ENCODE peak calls at places on chromosome 15, in nine cellular contexts. N is upper lobe of right lung, Z is astrocyte of the spinal cord, Y is Caco-2, P is fibroblast of villous mesenchyme, B is right lobe of liver, F is HFFc6, J is psoas muscle, X is hepatocyte. L is an unnamed sample.
A peak's percentile ranks its signal among the peaks of the same experiment; 100 is the strongest.

GRCh38 chr15:57553526-57553925 is 38.2 kb upstream of the MYZAP start:
- DNase-seq in N (no peak), Z (no peak), Y (no peak), P (no peak), B (no peak), F (no peak), J (no peak), X (no peak), L (no peak)

GRCh38 chr15:85879334-85880163 is 84.8 kb upstream of the KLHL25 start:
- DNase-seq in N (no peak), Z (no peak), Y (no peak), P (no peak), B (no peak), F (no peak), J (no peak), X (peak; percentile 30), L (no peak)

GRCh38 chr15:23860290-23860751 is 173.2 kb upstream of the NDN start:
- DNase-seq in N (no peak), Z (no peak), Y (no peak), P (no peak), B (no peak), F (no peak), J (no peak), X (no peak), L (no peak)

GRCh38 chr15:63940956-63941620 is 105.2 kb downstream of the DAPK2 start:
- DNase-seq in N (no peak), Z (no peak), Y (no peak), P (no peak), B (peak; percentile 40), F (no peak), J (no peak), X (no peak), L (no peak)

GRCh38 chr15:68823561-68823960 is 2.9 kb upstream of the ANP32A start:
- DNase-seq in N (no peak), Z (no peak), Y (no peak), P (no peak), B (no peak), F (no peak), J (no peak), X (no peak), L (no peak)

GRCh38 chr15:25498835-25499234 is 60.0 kb upstream of the UBE3A start:
- DNase-seq in N (no peak), Z (no peak), Y (no peak), P (no peak), B (no peak), F (no peak), J (no peak), X (no peak), L (no peak)

GRCh38 chr15:101121511-101122090 is 130.2 kb downstream of the CHSY1 start:
- DNase-seq in N (peak; percentile 85), Z (peak; percentile 76), Y (no peak), P (peak; percentile 92), B (peak; percentile 79), F (peak; percentile 20), J (peak; percentile 85), X (peak; percentile 71), L (peak; percentile 76)

GRCh38 chr15:80343610-80344009 is 60.6 kb upstream of the ARNT2 start:
- DNase-seq in N (peak; percentile 72), Z (no peak), Y (no peak), P (peak; percentile 93), B (no peak), F (no peak), J (peak; percentile 60), X (peak; percentile 45), L (no peak)

GRCh38 chr15:101105059-101105851 is 146.6 kb downstream of the CHSY1 start:
- DNase-seq in N (no peak), Z (peak; percentile 23), Y (no peak), P (peak; percentile 44), B (no peak), F (no peak), J (peak; percentile 37), X (no peak), L (no peak)

GRCh38 chr15:78033864-78034263 is 43.6 kb downstream of the TBC1D2B start:
- DNase-seq in N (no peak), Z (no peak), Y (no peak), P (peak; percentile 34), B (no peak), F (no peak), J (no peak), X (no peak), L (no peak)

GRCh38 chr15:66570327-66570726 is 4.5 kb upstream of the LCTL start:
- DNase-seq in N (peak; percentile 29), Z (no peak), Y (no peak), P (no peak), B (peak; percentile 20), F (no peak), J (no peak), X (no peak), L (no peak)

GRCh38 chr15:68819451-68820204 is 1.1 kb downstream of the ANP32A start:
- DNase-seq in N (peak; percentile 72), Z (peak; percentile 52), Y (no peak), P (peak; percentile 77), B (peak; percentile 73), F (peak; percentile 48), J (peak; percentile 77), X (peak; percentile 67), L (no peak)

GRCh38 chr15:96327155-96327741 is 3.3 kb upstream of the NR2F2 start:
- DNase-seq in N (no peak), Z (peak; percentile 95), Y (no peak), P (peak; percentile 96), B (no peak), F (peak; percentile 88), J (no peak), X (peak; percentile 86), L (no peak)

GRCh38 chr15:74422723-74423442 is 10.9 kb downstream of the SEMA7A start:
- DNase-seq in N (no peak), Z (peak; percentile 58), Y (peak; percentile 55), P (peak; percentile 44), B (no peak), F (peak; percentile 77), J (no peak), X (no peak), L (no peak)

GRCh38 chr15:78808550-78808949 is 2.7 kb downstream of the ADAMTS7 start:
- DNase-seq in N (no peak), Z (peak; percentile 27), Y (no peak), P (peak; percentile 44), B (no peak), F (peak; percentile 27), J (no peak), X (no peak), L (no peak)

GRCh38 chr15:75811616-75812015 is 31.6 kb upstream of the UBE2Q2 start:
- DNase-seq in N (no peak), Z (no peak), Y (no peak), P (no peak), B (no peak), F (peak; percentile 38), J (no peak), X (no peak), L (no peak)

GRCh38 chr15:38238311-38238710 is 14.3 kb upstream of the SPRED1 start:
- DNase-seq in N (no peak), Z (no peak), Y (no peak), P (no peak), B (no peak), F (no peak), J (no peak), X (no peak), L (no peak)

GRCh38 chr15:63347074-63347859 is 34.4 kb downstream of the CA12 start:
- DNase-seq in N (no peak), Z (no peak), Y (no peak), P (peak; percentile 63), B (no peak), F (no peak), J (no peak), X (no peak), L (no peak)

GRCh38 chr15:98142584-98142983 is 182.1 kb downstream of the ARRDC4 start:
- DNase-seq in N (no peak), Z (no peak), Y (no peak), P (no peak), B (no peak), F (no peak), J (no peak), X (no peak), L (no peak)
- TF ChIP-seq CTCF in N (no peak), Z (peak; percentile 9), Y (no peak), P (no peak), B (no peak), F (peak; percentile 47), J (no peak), X (no peak), L (no peak)

DNA sequence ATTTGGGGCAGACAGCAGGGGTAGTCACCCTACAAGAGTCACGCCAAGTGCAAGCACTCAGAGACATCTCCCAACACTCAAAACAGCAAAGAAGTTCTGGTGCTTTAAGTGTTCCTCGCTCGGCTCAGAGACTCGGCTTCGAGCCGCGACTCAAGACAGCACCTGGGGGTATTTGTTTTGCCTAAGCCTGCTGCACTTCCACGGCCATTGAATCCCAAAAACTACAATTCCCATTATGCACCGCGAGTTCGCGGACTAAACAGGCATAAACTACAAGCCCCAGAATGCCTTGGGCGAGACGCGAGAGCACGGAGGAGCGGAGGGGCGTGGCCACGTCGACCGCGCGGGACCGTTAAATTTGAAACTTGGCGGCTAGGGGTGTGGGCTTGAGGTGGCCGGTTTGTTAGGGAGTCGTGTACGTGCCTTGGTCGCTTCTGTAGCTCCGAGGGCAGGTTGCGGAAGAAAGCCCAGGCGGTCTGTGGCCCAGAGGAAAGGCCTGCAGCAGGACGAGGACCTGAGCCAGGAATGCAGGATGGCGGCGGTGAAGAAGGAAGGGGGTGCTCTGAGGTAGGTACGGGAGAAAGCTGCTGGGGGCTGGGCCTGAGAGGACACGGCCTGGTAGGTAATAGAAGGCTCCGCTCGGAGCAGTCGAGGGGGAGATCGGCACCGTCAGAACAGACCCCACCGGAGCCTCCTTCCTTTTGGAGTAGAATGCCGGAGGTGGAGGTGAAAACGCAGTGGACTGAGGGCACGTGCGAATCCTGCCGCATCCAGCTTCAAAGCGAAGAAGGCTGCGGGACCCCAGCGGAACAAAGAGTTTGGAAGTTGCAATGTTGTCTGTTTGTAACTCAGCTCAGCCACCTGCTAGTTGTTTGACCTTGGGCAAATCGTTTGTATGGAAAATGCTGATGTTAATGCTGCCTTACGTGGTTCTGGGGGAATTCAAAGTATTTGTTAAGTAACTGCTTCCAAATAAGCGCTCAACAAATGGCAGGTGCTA is at the start of gene BUB1B:
- DNase-seq in N (peak; percentile 93), Z (peak; percentile 93), Y (peak; percentile 95), P (peak; percentile 93), B (peak; percentile 92), F (peak; percentile 89), J (peak; percentile 94), X (peak; percentile 94), L (peak; percentile 89)
- TF ChIP-seq CTCF in N (no peak), Z (no peak), Y (no peak), P (no peak), B (no peak), F (no peak), J (no peak), X (no peak), L (no peak)

GRCh38 chr15:59360305-59360704 is 12.4 kb downstream of the MYO1E start:
- DNase-seq in N (no peak), Z (no peak), Y (no peak), P (no peak), B (no peak), F (no peak), J (no peak), X (no peak), L (no peak)
- TF ChIP-seq CTCF in N (peak; percentile 17), Z (peak; percentile 48), Y (peak; percentile 36), P (peak; percentile 37), B (no peak), F (peak; percentile 63), J (peak; percentile 18), X (no peak), L (peak; percentile 39)

GRCh38 chr15:55824857-55825613 is 82.1 kb upstream of the PRTG start:
- DNase-seq in N (no peak), Z (no peak), Y (no peak), P (no peak), B (no peak), F (no peak), J (no peak), X (no peak), L (no peak)
- TF ChIP-seq CTCF in N (no peak), Z (no peak), Y (no peak), P (no peak), B (no peak), F (peak; percentile 9), J (no peak), X (no peak), L (no peak)